ENCODE peak calls at places on chromosomes 11 and 22, in ten cellular contexts. S is right atrium auricular region, X is fibroblast of lung, V is AG04449, Q is cardiac fibroblast, F is activated B cell treated with CpG ODN at 0.5 μM for 24 hours, U is lower lobe of right lung, C is fibroblast of pulmonary artery, B is bronchial epithelial cell, K is mucosa of descending colon. W is an unnamed sample.

GRCh38 chr22:28410050-28410816 is 269.4 kb downstream of the TTC28 start:
- DNase-seq in V (no peak), Q (peak), S (no peak), K (no peak), F (no peak), U (no peak), X (peak), B (no peak), C (peak), W (no peak)

GRCh38 chr22:26097840-26098239 is 71.4 kb upstream of the SEZ6L start:
- DNase-seq in V (no peak), S (no peak), K (no peak), U (no peak), C (no peak), B (no peak), F (no peak), X (no peak), Q (no peak), W (no peak)

GRCh38 chr22:39170825-39171622 is 18.5 kb upstream of the CBX7 start:
- DNase-seq in C (peak), U (peak), Q (peak), V (no peak), K (peak), F (peak), X (peak), B (peak), S (peak), W (peak)

GRCh38 chr22:23764931-23765881 is 2.4 kb downstream of the C22orf15 start:
- DNase-seq in U (no peak), Q (no peak), V (no peak), K (no peak), S (no peak), B (no peak), X (no peak), F (no peak), C (no peak), W (no peak)

GRCh38 chr22:26448941-26449340 is 19.9 kb downstream of the ASPHD2 start:
- DNase-seq in S (no peak), U (no peak), B (no peak), V (no peak), K (no peak), F (no peak), Q (no peak), X (no peak), C (no peak), W (no peak)

GRCh38 chr11:112499908-112500204 is 239.2 kb upstream of the PLET1 start:
- DNase-seq in V (no peak), C (no peak), U (no peak), S (no peak), F (no peak), B (no peak), K (no peak), X (no peak), Q (no peak), W (no peak)

GRCh38 chr11:65553301-65554001 is 4.7 kb downstream of the LTBP3 start:
- DNase-seq in V (no peak), U (no peak), Q (no peak), F (no peak), X (no peak), S (no peak), C (no peak), K (peak), B (no peak), W (no peak)

GRCh38 chr22:38246692-38247091 is 26.1 kb downstream of the TMEM184B start:
- DNase-seq in Q (no peak), S (peak), K (no peak), V (no peak), X (no peak), C (no peak), F (no peak), B (no peak), U (no peak), W (no peak)

GRCh38 chr22:19480173-19480568 is 451 bp downstream of the CDC45 start:
- DNase-seq in X (no peak), F (no peak), B (no peak), C (no peak), V (no peak), Q (no peak), S (no peak), K (no peak), U (no peak), W (no peak)

GRCh38 chr11:12180257-12181205 is 70.1 kb downstream of the MICAL2 start:
- DNase-seq in S (no peak), B (no peak), Q (peak), K (no peak), F (no peak), U (no peak), X (peak), V (no peak), C (no peak), W (no peak)

GRCh38 chr11:91742155-91742554 is 482.5 kb upstream of the FAT3 start:
- DNase-seq in C (no peak), V (no peak), X (no peak), F (no peak), U (no peak), B (no peak), K (no peak), Q (no peak), S (no peak), W (no peak)

GRCh38 chr11:9060700-9061111 is 30.7 kb downstream of the SCUBE2 start:
- DNase-seq in F (no peak), B (peak), V (no peak), Q (peak), K (no peak), S (no peak), U (no peak), X (no peak), C (no peak), W (no peak)
- TF ChIP-seq CTCF in F (no peak), B (peak), V (no peak), Q (peak), K (no peak), S (no peak), U (no peak), X (peak), C (peak), W (peak)

DNA sequence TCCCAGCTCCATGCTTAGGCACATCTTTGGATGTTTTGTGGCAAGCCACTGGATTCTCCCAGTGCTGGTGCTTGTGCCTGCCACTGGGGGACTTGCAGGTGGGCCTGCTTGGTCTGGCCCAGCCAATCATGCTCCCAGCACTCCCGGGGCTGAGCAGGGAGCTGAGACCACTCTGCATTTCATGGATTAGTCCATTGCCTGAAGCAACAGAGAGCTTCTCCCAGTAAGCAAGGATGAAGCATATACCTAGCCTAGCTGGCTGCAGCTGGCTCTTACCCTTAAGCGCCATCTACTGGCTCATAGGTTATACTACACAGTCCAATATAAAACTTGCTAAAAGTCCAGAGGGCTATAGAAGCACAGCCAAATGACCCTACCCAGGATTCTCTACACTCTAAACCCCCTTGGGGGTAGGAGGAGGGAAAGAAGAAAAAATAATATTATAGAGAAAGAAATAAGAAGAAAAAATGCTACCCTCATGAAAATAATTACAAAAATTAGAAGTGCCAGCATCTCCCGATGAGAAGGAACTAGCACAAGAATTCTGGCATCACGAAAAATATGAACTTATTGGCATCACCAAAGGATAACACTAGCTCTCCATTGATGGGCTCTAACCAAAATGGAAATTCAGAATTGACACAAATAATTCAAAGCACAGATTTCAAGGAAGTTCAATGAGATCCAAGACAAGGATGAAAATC is 275.3 kb downstream of the C11orf87 start:
- DNase-seq in U (no peak), Q (peak), S (no peak), C (peak), F (no peak), X (peak), K (no peak), V (no peak), B (peak), W (no peak)
- TF ChIP-seq CTCF in U (peak), Q (peak), S (no peak), C (peak), F (no peak), X (peak), K (peak), V (peak), B (peak), W (peak)

GRCh38 chr11:59776210-59777066 is 21.3 kb downstream of the STX3 start:
- DNase-seq in C (peak), K (no peak), X (peak), V (no peak), Q (peak), S (no peak), U (no peak), F (no peak), B (peak), W (no peak)

GRCh38 chr11:59773082-59773438 is 17.9 kb downstream of the STX3 start:
- DNase-seq in X (no peak), V (no peak), S (no peak), F (no peak), Q (no peak), K (no peak), C (no peak), B (no peak), U (no peak), W (no peak)

GRCh38 chr11:59778122-59778521 is 22.9 kb downstream of the STX3 start:
- DNase-seq in Q (no peak), S (no peak), U (no peak), V (no peak), X (no peak), F (no peak), C (no peak), K (no peak), B (no peak), W (no peak)

GRCh38 chr11:59779487-59779886 is 24.3 kb downstream of the STX3 start:
- DNase-seq in K (no peak), S (no peak), B (peak), U (no peak), Q (no peak), X (no peak), F (no peak), C (no peak), V (no peak), W (no peak)

GRCh38 chr11:59777104-59777503 is 21.9 kb downstream of the STX3 start:
- DNase-seq in X (no peak), S (no peak), B (no peak), K (no peak), U (no peak), C (no peak), F (no peak), V (no peak), Q (no peak), W (no peak)
- TF ChIP-seq CTCF in X (no peak), S (no peak), B (no peak), K (no peak), U (no peak), C (no peak), F (no peak), V (no peak), Q (no peak), W (no peak)

GRCh38 chr22:42584364-42584940 is 30.2 kb downstream of the POLDIP3 start:
- DNase-seq in F (no peak), X (no peak), C (no peak), K (no peak), V (no peak), Q (no peak), U (no peak), B (no peak), S (no peak), W (no peak)
- TF ChIP-seq CTCF in F (no peak), X (no peak), C (no peak), K (no peak), V (no peak), Q (no peak), U (no peak), B (no peak), S (no peak), W (no peak)

DNA sequence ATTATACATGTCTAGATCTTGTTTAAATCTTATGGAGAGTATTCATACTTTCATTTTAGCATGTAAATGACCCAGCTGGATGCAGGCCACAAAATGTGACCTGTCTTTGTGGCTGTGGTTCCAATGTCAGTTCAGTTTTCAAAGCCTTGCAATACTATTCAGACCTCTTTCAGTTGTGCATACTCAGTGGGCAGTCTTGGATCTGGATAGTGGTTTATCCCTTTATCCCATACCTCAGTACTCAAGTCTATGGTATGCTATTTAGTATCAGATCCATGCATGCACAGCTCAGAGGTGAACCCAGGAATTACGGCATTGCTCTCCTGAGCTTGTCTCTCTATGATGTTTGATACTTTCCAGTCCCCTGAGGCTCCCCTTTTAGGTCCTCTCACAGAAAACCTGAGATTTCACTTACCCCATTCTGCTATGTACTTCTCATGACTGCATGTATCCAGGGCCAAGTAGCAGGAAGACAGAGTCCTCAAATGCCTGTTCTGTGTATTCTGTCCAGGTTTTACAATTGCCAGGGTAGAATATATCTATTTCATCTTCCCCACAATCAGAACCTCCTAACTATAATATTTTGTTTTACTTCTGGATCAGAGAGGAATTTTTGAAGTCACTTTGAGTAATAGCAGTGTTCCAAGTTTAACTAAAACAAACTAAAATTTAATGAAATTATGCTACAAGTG is 6.9 kb upstream of the P4HA3 start:
- DNase-seq in S (no peak), V (no peak), C (no peak), X (peak), K (no peak), U (no peak), F (no peak), B (no peak), Q (peak), W (no peak)
- TF ChIP-seq CTCF in S (no peak), V (no peak), C (peak), X (no peak), K (no peak), U (no peak), F (no peak), B (no peak), Q (no peak), W (no peak)

GRCh38 chr11:80388133-80388532 is 947.3 kb upstream of the TENM4 start:
- DNase-seq in Q (no peak), X (no peak), B (peak), C (no peak), S (no peak), K (no peak), U (no peak), V (no peak), F (no peak), W (no peak)

GRCh38 chr11:80388536-80388935 is 947.7 kb upstream of the TENM4 start:
- DNase-seq in Q (no peak), K (no peak), F (no peak), B (no peak), X (no peak), S (no peak), U (no peak), V (no peak), C (no peak), W (no peak)

GRCh38 chr11:80379620-80380278 is 938.9 kb upstream of the TENM4 start:
- DNase-seq in C (no peak), V (no peak), Q (no peak), X (no peak), S (no peak), U (no peak), F (no peak), K (no peak), B (no peak), W (no peak)

GRCh38 chr11:80383655-80384054 is 942.8 kb upstream of the TENM4 start:
- DNase-seq in C (no peak), B (no peak), V (no peak), F (no peak), Q (no peak), S (no peak), U (no peak), K (no peak), X (no peak), W (no peak)
- TF ChIP-seq CTCF in C (no peak), B (no peak), V (no peak), F (no peak), Q (no peak), S (no peak), U (no peak), K (no peak), X (no peak), W (no peak)

DNA sequence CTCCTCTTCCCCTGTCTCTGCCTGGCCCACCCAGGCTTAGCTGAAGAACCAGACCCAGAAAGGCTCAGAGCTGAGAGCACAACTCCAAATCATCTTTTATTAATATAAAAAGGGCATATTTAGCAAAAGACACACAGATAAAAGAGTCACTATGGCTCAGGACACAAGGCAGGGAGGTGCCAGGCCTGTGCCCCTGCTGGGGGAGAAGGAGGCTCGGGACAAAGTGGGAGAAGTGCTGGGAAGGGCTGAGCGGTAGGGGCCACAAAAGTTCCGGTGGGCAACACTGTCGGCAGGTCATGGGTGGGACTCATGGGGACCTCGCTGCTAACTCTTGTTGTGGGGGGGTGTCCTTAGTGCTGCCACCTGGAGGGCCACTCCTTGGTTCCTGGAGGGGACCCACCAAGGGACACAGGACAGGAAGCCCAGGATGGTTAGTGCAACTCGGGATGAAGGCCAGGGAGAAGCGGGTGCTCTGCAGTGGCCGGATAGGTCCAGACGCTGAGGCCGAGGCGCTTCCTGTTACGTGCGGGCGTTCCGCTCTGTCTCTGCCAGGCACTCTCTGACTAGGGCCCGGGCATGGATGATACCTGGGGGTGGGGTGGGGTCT is 1.4 kb upstream of the PITPNM1 start:
- DNase-seq in K (peak), F (no peak), U (no peak), C (no peak), Q (no peak), X (no peak), S (no peak), B (no peak), V (no peak), W (no peak)
- TF ChIP-seq CTCF in K (no peak), F (no peak), U (no peak), C (no peak), Q (no peak), X (no peak), S (no peak), B (no peak), V (no peak), W (peak)

GRCh38 chr11:130390071-130390758 is 38.2 kb downstream of the ADAMTS8 start:
- DNase-seq in Q (peak), U (no peak), K (no peak), S (no peak), C (peak), V (no peak), B (peak), F (no peak), X (peak), W (no peak)
- TF ChIP-seq CTCF in Q (peak), U (peak), K (no peak), S (peak), C (peak), V (peak), B (peak), F (no peak), X (peak), W (peak)